ENCODE peak calls at places on chromosome X, in ten cellular contexts. One of them, this sample, is unnamed. For H3K27me3, the result is how much of the 10 kb centered on the place peaks cover.

GRCh38 chrX:12007881-12008280 is 130.4 kb upstream of the FRMPD4 start:
- DNase-seq in CD4-positive, alpha-beta memory T cell: no peak
- DNase-seq in left ventricle myocardium inferior: no peak
- DNase-seq in hepatocyte: no peak
- DNase-seq in right cardiac atrium: peak
- DNase-seq in brain microvascular endothelial cell: peak
- DNase-seq in lower lobe of right lung: no peak
- DNase-seq in sigmoid colon: no peak
- DNase-seq in stomach: no peak
- DNase-seq in GM06990: no peak
- DNase-seq in this sample: no peak

GRCh38 chrX:106932960-106933537 is 12.8 kb downstream of the CLDN2 start:
- DNase-seq in CD4-positive, alpha-beta memory T cell: no peak
- DNase-seq in left ventricle myocardium inferior: no peak
- DNase-seq in hepatocyte: peak
- DNase-seq in right cardiac atrium: peak
- DNase-seq in brain microvascular endothelial cell: no peak
- DNase-seq in lower lobe of right lung: no peak
- DNase-seq in sigmoid colon: no peak
- DNase-seq in stomach: no peak
- DNase-seq in GM06990: no peak
- DNase-seq in this sample: no peak

GRCh38 chrX:12971282-12972003 is 3.5 kb upstream of the TMSB4X start:
- DNase-seq in CD4-positive, alpha-beta memory T cell: peak
- DNase-seq in left ventricle myocardium inferior: peak
- DNase-seq in hepatocyte: no peak
- DNase-seq in right cardiac atrium: peak
- DNase-seq in brain microvascular endothelial cell: no peak
- DNase-seq in lower lobe of right lung: peak
- DNase-seq in sigmoid colon: no peak
- DNase-seq in stomach: peak
- DNase-seq in GM06990: no peak
- DNase-seq in this sample: no peak

GRCh38 chrX:46036508-46036907 is 508.7 kb downstream of the ZNF674 start:
- DNase-seq in CD4-positive, alpha-beta memory T cell: no peak
- DNase-seq in left ventricle myocardium inferior: no peak
- DNase-seq in hepatocyte: no peak
- DNase-seq in right cardiac atrium: no peak
- DNase-seq in brain microvascular endothelial cell: peak
- DNase-seq in lower lobe of right lung: no peak
- DNase-seq in sigmoid colon: no peak
- DNase-seq in stomach: no peak
- DNase-seq in GM06990: no peak
- DNase-seq in this sample: no peak

GRCh38 chrX:108399427-108400165 is 38.6 kb downstream of the COL4A6 start:
- DNase-seq in CD4-positive, alpha-beta memory T cell: no peak
- DNase-seq in left ventricle myocardium inferior: no peak
- DNase-seq in hepatocyte: no peak
- DNase-seq in right cardiac atrium: no peak
- DNase-seq in brain microvascular endothelial cell: peak
- DNase-seq in lower lobe of right lung: no peak
- DNase-seq in sigmoid colon: no peak
- DNase-seq in stomach: no peak
- DNase-seq in GM06990: no peak
- DNase-seq in this sample: no peak

GRCh38 chrX:121122332-121122731 is 74.9 kb downstream of the GLUD2 start:
- DNase-seq in CD4-positive, alpha-beta memory T cell: no peak
- DNase-seq in left ventricle myocardium inferior: no peak
- DNase-seq in hepatocyte: no peak
- DNase-seq in right cardiac atrium: no peak
- DNase-seq in brain microvascular endothelial cell: no peak
- DNase-seq in lower lobe of right lung: no peak
- DNase-seq in sigmoid colon: no peak
- DNase-seq in stomach: no peak
- DNase-seq in GM06990: peak
- DNase-seq in this sample: no peak

GRCh38 chrX:68935362-68935761 is 106.5 kb downstream of the EFNB1 start:
- DNase-seq in CD4-positive, alpha-beta memory T cell: no peak
- DNase-seq in left ventricle myocardium inferior: no peak
- DNase-seq in hepatocyte: no peak
- DNase-seq in right cardiac atrium: no peak
- DNase-seq in brain microvascular endothelial cell: no peak
- DNase-seq in lower lobe of right lung: no peak
- DNase-seq in sigmoid colon: peak
- DNase-seq in stomach: peak
- DNase-seq in GM06990: no peak
- DNase-seq in this sample: peak

GRCh38 chrX:27599928-27600327 is 9.8 kb downstream of the DCAF8L2 start:
- DNase-seq in CD4-positive, alpha-beta memory T cell: no peak
- DNase-seq in left ventricle myocardium inferior: no peak
- DNase-seq in hepatocyte: no peak
- DNase-seq in right cardiac atrium: no peak
- DNase-seq in brain microvascular endothelial cell: no peak
- DNase-seq in lower lobe of right lung: no peak
- DNase-seq in sigmoid colon: no peak
- DNase-seq in stomach: no peak
- DNase-seq in GM06990: no peak
- DNase-seq in this sample: no peak

GRCh38 chrX:139058831-139059495 is 347.4 kb upstream of the FGF13 start:
- DNase-seq in CD4-positive, alpha-beta memory T cell: no peak
- DNase-seq in left ventricle myocardium inferior: no peak
- DNase-seq in hepatocyte: peak
- DNase-seq in right cardiac atrium: no peak
- DNase-seq in brain microvascular endothelial cell: no peak
- DNase-seq in lower lobe of right lung: no peak
- DNase-seq in sigmoid colon: no peak
- DNase-seq in stomach: no peak
- DNase-seq in GM06990: peak
- DNase-seq in this sample: no peak

GRCh38 chrX:154775611-154776349 is 13.1 kb downstream of the DKC1 start:
- DNase-seq in CD4-positive, alpha-beta memory T cell: no peak
- DNase-seq in left ventricle myocardium inferior: peak
- DNase-seq in hepatocyte: no peak
- DNase-seq in right cardiac atrium: no peak
- DNase-seq in brain microvascular endothelial cell: no peak
- DNase-seq in lower lobe of right lung: no peak
- DNase-seq in sigmoid colon: no peak
- DNase-seq in stomach: no peak
- DNase-seq in GM06990: no peak
- DNase-seq in this sample: peak

GRCh38 chrX:19875051-19875432 is 12.4 kb downstream of the SH3KBP1 start:
- DNase-seq in CD4-positive, alpha-beta memory T cell: no peak
- DNase-seq in left ventricle myocardium inferior: no peak
- DNase-seq in hepatocyte: no peak
- DNase-seq in right cardiac atrium: no peak
- DNase-seq in brain microvascular endothelial cell: no peak
- DNase-seq in lower lobe of right lung: peak
- DNase-seq in sigmoid colon: no peak
- DNase-seq in stomach: no peak
- DNase-seq in GM06990: no peak
- DNase-seq in this sample: no peak

DNA sequence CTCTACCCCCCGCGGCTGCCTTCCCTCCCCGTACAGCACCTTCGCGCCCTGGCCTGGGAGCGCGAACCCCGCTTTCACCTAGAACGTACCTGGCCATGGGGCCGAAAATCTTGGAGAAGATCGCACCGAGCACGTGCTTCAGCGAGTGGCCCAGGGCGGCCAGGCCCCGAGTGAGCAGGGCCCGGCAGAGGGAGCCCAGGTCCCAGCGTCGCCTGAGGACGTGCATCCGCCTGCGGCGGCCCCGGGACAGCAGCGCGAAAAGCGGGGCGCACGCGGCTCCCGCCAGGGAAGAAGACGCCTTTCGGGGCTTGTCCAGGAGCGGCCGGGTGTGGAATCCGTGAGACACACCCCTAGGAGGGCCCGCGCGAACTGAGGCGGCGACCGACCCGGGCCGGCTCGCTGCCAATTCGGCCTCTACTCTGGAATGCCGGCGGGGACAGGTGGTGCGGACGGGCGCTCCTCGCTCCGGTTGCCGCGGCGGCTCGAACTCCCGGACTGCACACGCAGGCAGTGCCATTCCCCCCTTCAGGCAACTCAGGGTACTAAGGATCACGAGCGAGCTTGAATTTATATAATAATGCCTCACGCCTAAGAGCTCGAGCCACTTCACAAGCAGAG is at the start of gene HS6ST2:
- DNase-seq in CD4-positive, alpha-beta memory T cell: no peak
- DNase-seq in left ventricle myocardium inferior: no peak
- DNase-seq in hepatocyte: peak
- DNase-seq in right cardiac atrium: no peak
- DNase-seq in brain microvascular endothelial cell: no peak
- DNase-seq in lower lobe of right lung: no peak
- DNase-seq in sigmoid colon: no peak
- DNase-seq in stomach: no peak
- DNase-seq in GM06990: peak
- DNase-seq in this sample: no peak
- H3K27me3 ChIP-seq in CD4-positive, alpha-beta memory T cell: under half
- H3K27me3 ChIP-seq in left ventricle myocardium inferior: half or more
- H3K27me3 ChIP-seq in hepatocyte: under half
- H3K27me3 ChIP-seq in right cardiac atrium: under half
- H3K27me3 ChIP-seq in brain microvascular endothelial cell: under half
- H3K27me3 ChIP-seq in lower lobe of right lung: under half
- H3K27me3 ChIP-seq in sigmoid colon: under half
- H3K27me3 ChIP-seq in stomach: half or more
- H3K27me3 ChIP-seq in GM06990: under half
- H3K27me3 ChIP-seq in this sample: under half

GRCh38 chrX:143934542-143934941 is 50.7 kb downstream of the UBE2NL start:
- DNase-seq in CD4-positive, alpha-beta memory T cell: no peak
- DNase-seq in left ventricle myocardium inferior: no peak
- DNase-seq in hepatocyte: no peak
- DNase-seq in right cardiac atrium: no peak
- DNase-seq in brain microvascular endothelial cell: no peak
- DNase-seq in lower lobe of right lung: no peak
- DNase-seq in sigmoid colon: no peak
- DNase-seq in stomach: no peak
- DNase-seq in GM06990: no peak
- DNase-seq in this sample: no peak

GRCh38 chrX:143945171-143945570 is 61.3 kb downstream of the UBE2NL start:
- DNase-seq in CD4-positive, alpha-beta memory T cell: no peak
- DNase-seq in left ventricle myocardium inferior: no peak
- DNase-seq in hepatocyte: no peak
- DNase-seq in right cardiac atrium: no peak
- DNase-seq in brain microvascular endothelial cell: no peak
- DNase-seq in lower lobe of right lung: no peak
- DNase-seq in sigmoid colon: no peak
- DNase-seq in stomach: no peak
- DNase-seq in GM06990: no peak
- DNase-seq in this sample: no peak

GRCh38 chrX:143940119-143940518 is 56.2 kb downstream of the UBE2NL start:
- DNase-seq in CD4-positive, alpha-beta memory T cell: no peak
- DNase-seq in left ventricle myocardium inferior: no peak
- DNase-seq in hepatocyte: no peak
- DNase-seq in right cardiac atrium: no peak
- DNase-seq in brain microvascular endothelial cell: no peak
- DNase-seq in lower lobe of right lung: no peak
- DNase-seq in sigmoid colon: no peak
- DNase-seq in stomach: no peak
- DNase-seq in GM06990: no peak
- DNase-seq in this sample: no peak
- H3K27me3 ChIP-seq in CD4-positive, alpha-beta memory T cell: under half
- H3K27me3 ChIP-seq in left ventricle myocardium inferior: under half
- H3K27me3 ChIP-seq in hepatocyte: under half
- H3K27me3 ChIP-seq in right cardiac atrium: under half
- H3K27me3 ChIP-seq in brain microvascular endothelial cell: under half
- H3K27me3 ChIP-seq in lower lobe of right lung: under half
- H3K27me3 ChIP-seq in sigmoid colon: under half
- H3K27me3 ChIP-seq in stomach: under half
- H3K27me3 ChIP-seq in GM06990: under half
- H3K27me3 ChIP-seq in this sample: under half

DNA sequence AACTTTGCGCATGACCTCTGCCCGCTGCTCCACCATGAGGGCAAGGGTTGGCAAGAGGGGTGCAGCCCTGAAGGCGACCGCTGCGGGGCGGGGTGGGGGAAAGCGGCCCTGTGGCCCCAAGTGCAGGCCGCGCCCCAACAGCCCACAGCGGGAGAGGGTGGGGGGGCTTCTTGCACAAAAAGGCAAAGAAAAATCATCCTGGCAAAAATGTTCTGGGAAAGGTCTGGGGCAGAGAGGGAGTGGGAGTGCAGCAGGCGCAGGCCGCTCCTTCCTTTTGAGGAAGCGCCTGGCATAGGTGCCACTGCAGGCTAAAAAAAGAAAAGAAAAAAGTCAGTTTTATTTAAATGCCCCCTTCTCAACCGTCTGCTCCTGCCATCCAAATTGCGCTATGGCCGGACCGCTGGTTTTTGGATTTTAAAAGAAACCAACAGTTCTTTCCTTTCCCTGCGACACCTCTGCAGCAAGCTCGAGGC is 1.4 kb downstream of the ARX start:
- DNase-seq in CD4-positive, alpha-beta memory T cell: no peak
- DNase-seq in left ventricle myocardium inferior: no peak
- DNase-seq in hepatocyte: no peak
- DNase-seq in right cardiac atrium: no peak
- DNase-seq in brain microvascular endothelial cell: no peak
- DNase-seq in lower lobe of right lung: no peak
- DNase-seq in sigmoid colon: no peak
- DNase-seq in stomach: no peak
- DNase-seq in GM06990: no peak
- DNase-seq in this sample: no peak
- H3K27me3 ChIP-seq in CD4-positive, alpha-beta memory T cell: under half
- H3K27me3 ChIP-seq in left ventricle myocardium inferior: half or more
- H3K27me3 ChIP-seq in hepatocyte: half or more
- H3K27me3 ChIP-seq in right cardiac atrium: under half
- H3K27me3 ChIP-seq in brain microvascular endothelial cell: under half
- H3K27me3 ChIP-seq in lower lobe of right lung: half or more
- H3K27me3 ChIP-seq in sigmoid colon: half or more
- H3K27me3 ChIP-seq in stomach: half or more
- H3K27me3 ChIP-seq in GM06990: under half
- H3K27me3 ChIP-seq in this sample: under half

DNA sequence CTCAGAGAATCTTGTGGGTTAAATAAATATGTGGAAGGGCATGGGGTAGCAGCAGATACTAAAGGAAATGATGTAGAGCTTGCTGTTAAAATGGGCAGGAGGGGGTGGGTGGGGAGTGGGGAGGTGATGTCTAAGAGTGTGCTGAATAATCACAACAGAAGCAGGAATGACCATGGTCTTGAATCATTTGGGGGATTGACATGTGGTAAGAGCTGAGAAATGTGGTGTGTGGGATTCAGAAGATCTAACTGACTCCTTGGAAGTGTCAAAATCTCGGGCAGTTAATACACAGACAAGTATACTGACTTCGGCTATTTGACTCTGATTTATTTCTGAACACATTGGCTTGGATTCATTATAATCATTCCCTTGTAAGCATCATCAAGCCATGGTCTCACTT is 6.8 kb downstream of the VGLL1 start:
- DNase-seq in CD4-positive, alpha-beta memory T cell: no peak
- DNase-seq in left ventricle myocardium inferior: no peak
- DNase-seq in hepatocyte: no peak
- DNase-seq in right cardiac atrium: no peak
- DNase-seq in brain microvascular endothelial cell: no peak
- DNase-seq in lower lobe of right lung: no peak
- DNase-seq in sigmoid colon: no peak
- DNase-seq in stomach: no peak
- DNase-seq in GM06990: no peak
- DNase-seq in this sample: no peak
- H3K27me3 ChIP-seq in CD4-positive, alpha-beta memory T cell: under half
- H3K27me3 ChIP-seq in left ventricle myocardium inferior: under half
- H3K27me3 ChIP-seq in hepatocyte: under half
- H3K27me3 ChIP-seq in right cardiac atrium: under half
- H3K27me3 ChIP-seq in brain microvascular endothelial cell: under half
- H3K27me3 ChIP-seq in lower lobe of right lung: under half
- H3K27me3 ChIP-seq in sigmoid colon: under half
- H3K27me3 ChIP-seq in stomach: under half
- H3K27me3 ChIP-seq in GM06990: under half
- H3K27me3 ChIP-seq in this sample: under half

This sample was measured in CD4-positive, CD25-positive, alpha-beta regulatory T cell.